ENCODE peak calls at places on chromosome 2, in four cellular contexts. K is GM12878, T is GM12891, Z is K562. P is an unnamed sample.

GRCh38 chr2:88234760-88235159 is 64.6 kb downstream of the THNSL2 start:
- DNase-seq in K (no peak), T (no peak), Z (no peak), P (no peak)

GRCh38 chr2:200443376-200443775 is 66.5 kb downstream of the KCTD18 start:
- DNase-seq in K (no peak), T (no peak), Z (no peak), P (peak)

GRCh38 chr2:158392683-158393082 is 63.9 kb downstream of the CCDC148 start:
- DNase-seq in K (no peak), T (no peak), Z (no peak), P (no peak)

GRCh38 chr2:96869281-96869823 is 528 bp downstream of the SEMA4C start:
- DNase-seq in K (no peak), T (no peak), Z (peak), P (no peak)

GRCh38 chr2:225472161-225472560 is 72.7 kb downstream of the NYAP2 start:
- DNase-seq in K (no peak), T (no peak), Z (no peak), P (no peak)

GRCh38 chr2:42835577-42836371 is 43.4 kb upstream of the HAAO start:
- DNase-seq in K (no peak), T (no peak), Z (no peak), P (peak)

GRCh38 chr2:70104231-70105111 is 17.2 kb downstream of the PCBP1 start:
- DNase-seq in K (no peak), T (no peak), Z (peak), P (peak)

GRCh38 chr2:2325538-2325937 is 5.5 kb downstream of the MYT1L start:
- DNase-seq in K (no peak), T (no peak), Z (no peak), P (no peak)

GRCh38 chr2:239260546-239261327 is 140.1 kb downstream of the HDAC4 start:
- DNase-seq in K (no peak), T (no peak), Z (no peak), P (no peak)

GRCh38 chr2:30631051-30631671 is 176.1 kb downstream of the CAPN13 start:
- DNase-seq in K (peak), T (no peak), Z (no peak), P (no peak)

GRCh38 chr2:239216251-239216613 is 184.6 kb downstream of the HDAC4 start:
- DNase-seq in K (no peak), T (no peak), Z (no peak), P (no peak)

GRCh38 chr2:60862642-60863041 is 18.7 kb upstream of the REL start:
- DNase-seq in K (no peak), T (no peak), Z (no peak), P (peak)

GRCh38 chr2:166112193-166112605 is 15.6 kb downstream of the SCN1A start:
- DNase-seq in K (no peak), T (no peak), Z (no peak), P (no peak)
- TF ChIP-seq SPI1 in K (no peak), T (no peak), Z (no peak), P (no peak)

GRCh38 chr2:234291765-234292204 is 205.1 kb downstream of the ARL4C start:
- DNase-seq in K (no peak), T (no peak), Z (no peak), P (peak)
- TF ChIP-seq SPI1 in K (no peak), T (no peak), Z (no peak), P (no peak)

GRCh38 chr2:212843409-212844199 is 305.0 kb upstream of the ERBB4 start:
- DNase-seq in K (no peak), T (no peak), Z (no peak), P (no peak)
- TF ChIP-seq SPI1 in K (no peak), T (no peak), Z (no peak), P (no peak)

GRCh38 chr2:216775043-216775453 is 79.7 kb upstream of the IGFBP5 start:
- DNase-seq in K (no peak), T (no peak), Z (peak), P (no peak)

GRCh38 chr2:216774180-216774579 is 78.8 kb upstream of the IGFBP5 start:
- DNase-seq in K (no peak), T (no peak), Z (no peak), P (no peak)

GRCh38 chr2:216776076-216776726 is 80.9 kb upstream of the IGFBP5 start:
- DNase-seq in K (no peak), T (no peak), Z (no peak), P (no peak)

GRCh38 chr2:216773072-216773471 is 77.7 kb upstream of the IGFBP5 start:
- DNase-seq in K (no peak), T (no peak), Z (peak), P (no peak)

GRCh38 chr2:216774620-216775019 is 79.3 kb upstream of the IGFBP5 start:
- DNase-seq in K (no peak), T (no peak), Z (peak), P (no peak)
- TF ChIP-seq SPI1 in K (no peak), T (no peak), Z (no peak), P (no peak)

P was measured in HL-60.